ENCODE peak calls at places on chromosomes 3 and 15, in ten cellular contexts. F is spleen, P is nucleus accumbens, Q is LoVo, J is left kidney, R is WTC11, T is NCI-H1436, Z is foreskin fibroblast, V is A549, X is KBM-7. B is an unnamed sample.

GRCh38 chr3:124217542-124217941 is 225.6 kb upstream of the ROPN1 start:
- DNase-seq in F (no peak), P (no peak), Q (peak), J (peak), R (peak), T (no peak), Z (peak), V (peak), X (peak), B (peak)

GRCh38 chr3:175185903-175186302 is 326.8 kb downstream of the NAALADL2 start:
- DNase-seq in F (no peak), P (no peak), Q (no peak), J (no peak), R (no peak), T (no peak), Z (no peak), V (no peak), X (no peak), B (no peak)

GRCh38 chr15:83306561-83306960 is 22.1 kb upstream of the BNC1 start:
- DNase-seq in F (no peak), P (no peak), Q (no peak), J (no peak), R (no peak), T (no peak), Z (no peak), V (no peak), X (no peak), B (no peak)

GRCh38 chr15:61381501-61381900 is 152.4 kb upstream of the RORA start:
- DNase-seq in F (no peak), P (no peak), Q (no peak), J (no peak), R (no peak), T (no peak), Z (no peak), V (no peak), X (no peak), B (no peak)

GRCh38 chr3:171904829-171905228 is 61.7 kb downstream of the TMEM212 start:
- DNase-seq in F (no peak), P (no peak), Q (no peak), J (peak), R (no peak), T (no peak), Z (peak), V (no peak), X (no peak), B (no peak)

GRCh38 chr3:187750513-187751123 is 5.3 kb upstream of the BCL6 start:
- DNase-seq in F (no peak), P (no peak), Q (peak), J (peak), R (no peak), T (no peak), Z (peak), V (no peak), X (no peak), B (peak)

GRCh38 chr15:101652783-101653430 is 726 bp upstream of the TM2D3 start:
- DNase-seq in F (peak), P (no peak), Q (no peak), J (peak), R (peak), T (no peak), Z (peak), V (no peak), X (no peak), B (no peak)

GRCh38 chr3:132318451-132318850 is 1.2 kb downstream of the ACP3 start:
- DNase-seq in F (no peak), P (no peak), Q (no peak), J (no peak), R (no peak), T (no peak), Z (peak), V (no peak), X (peak), B (no peak)

GRCh38 chr3:50237133-50237651 is 1.2 kb downstream of the GNAI2 start:
- DNase-seq in F (peak), P (no peak), Q (no peak), J (peak), R (peak), T (no peak), Z (peak), V (no peak), X (peak), B (no peak)

GRCh38 chr3:25412269-25412668 is 15.8 kb upstream of the RARB start:
- DNase-seq in F (no peak), P (no peak), Q (no peak), J (no peak), R (no peak), T (no peak), Z (no peak), V (no peak), X (no peak), B (no peak)

GRCh38 chr3:115833074-115833473 is 209.8 kb downstream of the GAP43 start:
- DNase-seq in F (no peak), P (no peak), Q (no peak), J (no peak), R (no peak), T (no peak), Z (peak), V (no peak), X (no peak), B (no peak)

GRCh38 chr15:80507638-80508316 is 103.6 kb downstream of the ARNT2 start:
- DNase-seq in F (no peak), P (no peak), Q (no peak), J (no peak), R (no peak), T (no peak), Z (peak), V (no peak), X (no peak), B (no peak)

GRCh38 chr3:194279106-194279505 is 72.0 kb downstream of the CPN2 start:
- DNase-seq in F (no peak), P (no peak), Q (no peak), J (no peak), R (no peak), T (no peak), Z (no peak), V (no peak), X (no peak), B (no peak)

GRCh38 chr3:2544718-2545117 is 446.1 kb downstream of the CNTN4 start:
- DNase-seq in F (no peak), P (no peak), Q (no peak), J (no peak), R (no peak), T (no peak), Z (no peak), V (no peak), X (no peak), B (no peak)

GRCh38 chr3:154324919-154325318 is 632 bp upstream of the DHX36 start:
- DNase-seq in F (no peak), P (no peak), Q (no peak), J (peak), R (no peak), T (peak), Z (peak), V (no peak), X (no peak), B (no peak)

GRCh38 chr3:15346516-15346915 is 14.1 kb upstream of the SH3BP5 start:
- DNase-seq in F (no peak), P (no peak), Q (no peak), J (no peak), R (no peak), T (no peak), Z (no peak), V (no peak), X (no peak), B (no peak)

GRCh38 chr3:48233542-48233941 is 7.4 kb upstream of the ZNF589 start:
- DNase-seq in F (no peak), P (no peak), Q (no peak), J (no peak), R (no peak), T (no peak), Z (no peak), V (no peak), X (no peak), B (no peak)

GRCh38 chr3:177385831-177386301 is 188.6 kb upstream of the TBL1XR1 start:
- DNase-seq in F (no peak), P (no peak), Q (no peak), J (peak), R (no peak), T (no peak), Z (peak), V (no peak), X (no peak), B (no peak)

GRCh38 chr3:78101363-78101762 is 1061.5 kb downstream of the ROBO2 start:
- DNase-seq in F (no peak), P (no peak), Q (no peak), J (peak), R (no peak), T (no peak), Z (peak), V (no peak), X (no peak), B (no peak)